ENCODE peak calls at places on chromosomes 13 and 19, in seven cellular contexts. C is heart left ventricle; E is esophagus squamous epithelium; N is activated CD8-positive, alpha-beta memory T cell treated with anti-CD3 and anti-CD28 coated beads for 1 hour; I is activated CD4-positive, alpha-beta T cell treated with anti-CD3 and anti-CD28 coated beads, Interleukin-2, amount 10 ng/mL, durations not matched to agents 7 days and 5 days; F is neural crest cell; Z is SK-MEL-5. A is an unnamed sample.

GRCh38 chr13:109182777-109183465 is 553.5 kb downstream of the MYO16 start:
- DNase-seq in C (no peak), E (no peak), N (no peak), I (no peak), F (no peak), Z (no peak), A (no peak)

GRCh38 chr13:99982741-99983400 is 1.3 kb downstream of the ZIC2 start:
- DNase-seq in C (no peak), E (no peak), N (no peak), I (no peak), F (no peak), Z (no peak), A (no peak)

GRCh38 chr13:50993908-50994307 is 84.3 kb downstream of the RNASEH2B start:
- DNase-seq in C (no peak), E (no peak), N (no peak), I (no peak), F (no peak), Z (no peak), A (no peak)

GRCh38 chr13:111914241-111915103 is 152.5 kb upstream of the SOX1 start:
- DNase-seq in C (no peak), E (no peak), N (no peak), I (no peak), F (no peak), Z (no peak), A (no peak)

GRCh38 chr13:100645382-100645781 is 29.2 kb downstream of the TMTC4 start:
- DNase-seq in C (no peak), E (no peak), N (no peak), I (no peak), F (no peak), Z (no peak), A (no peak)

GRCh38 chr19:3821857-3822364 is 35.7 kb upstream of the MATK start:
- DNase-seq in C (peak), E (no peak), N (peak), I (peak), F (peak), Z (peak), A (peak)

GRCh38 chr19:13155472-13156284 is 5.5 kb downstream of the IER2 start:
- DNase-seq in C (peak), E (peak), N (peak), I (peak), F (peak), Z (peak), A (peak)

GRCh38 chr19:54179921-54180452 is 7.0 kb upstream of the TMC4 start:
- DNase-seq in C (no peak), E (no peak), N (no peak), I (no peak), F (peak), Z (peak), A (no peak)

GRCh38 chr19:18418725-18419194 is 438 bp upstream of the SSBP4 start:
- DNase-seq in C (no peak), E (no peak), N (no peak), I (no peak), F (no peak), Z (no peak), A (no peak)

GRCh38 chr19:5255602-5256231 is 84.9 kb downstream of the PTPRS start:
- DNase-seq in C (no peak), E (no peak), N (no peak), I (no peak), F (no peak), Z (peak), A (no peak)

GRCh38 chr19:41922220-41922576 is 6.1 kb downstream of the ERFL start:
- DNase-seq in C (no peak), E (no peak), N (no peak), I (no peak), F (no peak), Z (no peak), A (no peak)

GRCh38 chr19:1875646-1876493 is 9.4 kb downstream of the ABHD17A start:
- DNase-seq in C (peak), E (no peak), N (peak), I (peak), F (peak), Z (peak), A (peak)

GRCh38 chr13:45932611-45933182 is 81.1 kb upstream of the SIAH3 start:
- DNase-seq in C (no peak), E (no peak), N (no peak), I (no peak), F (no peak), Z (no peak), A (no peak)

GRCh38 chr19:38713227-38713649 is 31.0 kb downstream of the CAPN12 start:
- DNase-seq in C (peak), E (no peak), N (no peak), I (no peak), F (no peak), Z (no peak), A (no peak)

GRCh38 chr13:98032168-98032567 is 78.7 kb downstream of the IPO5 start:
- DNase-seq in C (no peak), E (no peak), N (no peak), I (no peak), F (no peak), Z (no peak), A (no peak)

GRCh38 chr13:95536629-95537241 is 15.8 kb upstream of the CLDN10 start:
- DNase-seq in C (no peak), E (no peak), N (no peak), I (no peak), F (no peak), Z (peak), A (no peak)

GRCh38 chr13:100100115-100100879 is 11.4 kb downstream of the PCCA start:
- DNase-seq in C (no peak), E (no peak), N (no peak), I (no peak), F (no peak), Z (peak), A (no peak)

GRCh38 chr19:8840708-8841107 is 8.5 kb downstream of the MBD3L1 start:
- DNase-seq in C (no peak), E (no peak), N (no peak), I (no peak), F (no peak), Z (no peak), A (no peak)

GRCh38 chr13:77310161-77310560 is 16.7 kb downstream of the MYCBP2 start:
- DNase-seq in C (no peak), E (no peak), N (no peak), I (no peak), F (no peak), Z (no peak), A (no peak)

GRCh38 chr13:102978168-102978567 is 88.0 kb downstream of the SLC10A2 start:
- DNase-seq in C (no peak), E (no peak), N (no peak), I (no peak), F (no peak), Z (no peak), A (no peak)

GRCh38 chr13:30526612-30527217 is 61.0 kb upstream of the HMGB1 start:
- DNase-seq in C (no peak), E (no peak), N (no peak), I (no peak), F (peak), Z (no peak), A (no peak)

GRCh38 chr19:55131421-55131820 is 14.0 kb upstream of the PPP1R12C start:
- DNase-seq in C (no peak), E (no peak), N (no peak), I (no peak), F (no peak), Z (no peak), A (no peak)

GRCh38 chr19:41758846-41759245 is 3.5 kb downstream of the CEACAM6 start:
- DNase-seq in C (no peak), E (no peak), N (no peak), I (no peak), F (no peak), Z (no peak), A (no peak)

GRCh38 chr19:51259348-51260245 is 8.7 kb downstream of the SIGLECL1 start:
- DNase-seq in C (no peak), E (no peak), N (peak), I (peak), F (peak), Z (peak), A (no peak)

GRCh38 chr13:53151692-53152421 is 123.2 kb downstream of the OLFM4 start:
- DNase-seq in C (peak), E (no peak), N (no peak), I (peak), F (peak), Z (peak), A (no peak)

GRCh38 chr13:44989941-44990340 is 603 bp downstream of the GPALPP1 start:
- DNase-seq in C (no peak), E (no peak), N (no peak), I (peak), F (no peak), Z (no peak), A (no peak)

GRCh38 chr13:113667771-113668490 is 912 bp downstream of the GRK1 start:
- DNase-seq in C (peak), E (no peak), N (no peak), I (no peak), F (no peak), Z (no peak), A (no peak)

GRCh38 chr19:16946951-16947940 is 58.4 kb downstream of the F2RL3 start:
- DNase-seq in C (no peak), E (no peak), N (no peak), I (no peak), F (no peak), Z (no peak), A (no peak)

GRCh38 chr19:679418-680286 is 3.5 kb downstream of the FSTL3 start:
- DNase-seq in C (peak), E (no peak), N (no peak), I (peak), F (peak), Z (peak), A (no peak)

GRCh38 chr19:33143897-33144405 is 12.0 kb downstream of the WDR88 start:
- DNase-seq in C (peak), E (no peak), N (peak), I (peak), F (peak), Z (peak), A (peak)

GRCh38 chr19:12380444-12380737 is 14.9 kb upstream of the ZNF442 start:
- DNase-seq in C (no peak), E (no peak), N (no peak), I (no peak), F (no peak), Z (no peak), A (no peak)

GRCh38 chr19:10431943-10432735 is 11.8 kb downstream of the PDE4A start:
- DNase-seq in C (peak), E (no peak), N (peak), I (peak), F (no peak), Z (no peak), A (peak)

A was measured in T-helper 9 cell.